ENCODE peak calls at places on chromosomes 13 and 19, in four cellular contexts. N is left cardiac atrium, Q is RPMI8226, L is NB4. D is an unnamed sample.

GRCh38 chr13:45196622-45197021 is 4.2 kb downstream of the KCTD4 start:
- DNase-seq in Q (no peak), N (no peak), L (no peak), D (no peak)

GRCh38 chr19:47239152-47239551 is 8.2 kb upstream of the BBC3 start:
- DNase-seq in L (peak), Q (no peak), N (no peak), D (peak)

GRCh38 chr19:45882652-45883585 is 3.0 kb downstream of the IRF2BP1 start:
- DNase-seq in N (peak), L (peak), Q (peak), D (peak)

GRCh38 chr13:29934531-29935308 is 84.3 kb upstream of the UBL3 start:
- DNase-seq in Q (no peak), L (no peak), N (peak), D (no peak)

GRCh38 chr13:74891610-74892009 is 590.4 kb downstream of the TBC1D4 start:
- DNase-seq in N (no peak), L (no peak), Q (no peak), D (no peak)

GRCh38 chr19:18612772-18613588 is at the start of gene TMEM59L:
- DNase-seq in L (no peak), Q (no peak), N (no peak), D (peak)

GRCh38 chr19:38252935-38253691 is 3.1 kb downstream of the PPP1R14A start:
- DNase-seq in L (peak), Q (no peak), N (peak), D (peak)

GRCh38 chr13:59659981-59660380 is 503.7 kb downstream of the DIAPH3 start:
- DNase-seq in N (no peak), L (no peak), Q (no peak), D (no peak)

GRCh38 chr19:39795001-39795400 is 16.3 kb downstream of the LEUTX start:
- DNase-seq in N (no peak), L (peak), Q (peak), D (no peak)